ENCODE peak calls at places on chromosomes 3 and 15, in eight cellular contexts. One of them, this sample, is unnamed.

GRCh38 chr15:58839485-58839884 is 68.4 kb downstream of the MINDY2 start:
- DNase-seq in CD8-positive, alpha-beta T cell: no peak
- DNase-seq in breast epithelium: no peak
- DNase-seq in GM06990: no peak
- DNase-seq in cardiac fibroblast: peak
- DNase-seq in tibial artery: no peak
- DNase-seq in psoas muscle: no peak
- DNase-seq in dorsolateral prefrontal cortex: no peak
- DNase-seq in this sample: no peak

GRCh38 chr3:41144631-41145030 is 54.7 kb upstream of the CTNNB1 start:
- DNase-seq in CD8-positive, alpha-beta T cell: no peak
- DNase-seq in breast epithelium: no peak
- DNase-seq in GM06990: no peak
- DNase-seq in cardiac fibroblast: no peak
- DNase-seq in tibial artery: no peak
- DNase-seq in psoas muscle: no peak
- DNase-seq in dorsolateral prefrontal cortex: no peak
- DNase-seq in this sample: no peak

GRCh38 chr3:129602730-129603560 is 3.5 kb downstream of the PLXND1 start:
- DNase-seq in CD8-positive, alpha-beta T cell: no peak
- DNase-seq in breast epithelium: peak
- DNase-seq in GM06990: no peak
- DNase-seq in cardiac fibroblast: peak
- DNase-seq in tibial artery: peak
- DNase-seq in psoas muscle: peak
- DNase-seq in dorsolateral prefrontal cortex: no peak
- DNase-seq in this sample: no peak

GRCh38 chr3:130626021-130626420 is 109.0 kb downstream of the COL6A6 start:
- DNase-seq in CD8-positive, alpha-beta T cell: no peak
- DNase-seq in breast epithelium: no peak
- DNase-seq in GM06990: no peak
- DNase-seq in cardiac fibroblast: no peak
- DNase-seq in tibial artery: no peak
- DNase-seq in psoas muscle: no peak
- DNase-seq in dorsolateral prefrontal cortex: no peak
- DNase-seq in this sample: no peak

GRCh38 chr15:43943511-43943910 is 116.7 kb downstream of the WDR76 start:
- DNase-seq in CD8-positive, alpha-beta T cell: no peak
- DNase-seq in breast epithelium: no peak
- DNase-seq in GM06990: no peak
- DNase-seq in cardiac fibroblast: peak
- DNase-seq in tibial artery: no peak
- DNase-seq in psoas muscle: no peak
- DNase-seq in dorsolateral prefrontal cortex: no peak
- DNase-seq in this sample: no peak

GRCh38 chr3:13420051-13420816 is at the start of gene NUP210:
- DNase-seq in CD8-positive, alpha-beta T cell: no peak
- DNase-seq in breast epithelium: no peak
- DNase-seq in GM06990: peak
- DNase-seq in cardiac fibroblast: no peak
- DNase-seq in tibial artery: no peak
- DNase-seq in psoas muscle: peak
- DNase-seq in dorsolateral prefrontal cortex: no peak
- DNase-seq in this sample: no peak

GRCh38 chr15:92917606-92918407 is 17.7 kb downstream of the CHD2 start:
- DNase-seq in CD8-positive, alpha-beta T cell: peak
- DNase-seq in breast epithelium: peak
- DNase-seq in GM06990: peak
- DNase-seq in cardiac fibroblast: peak
- DNase-seq in tibial artery: peak
- DNase-seq in psoas muscle: peak
- DNase-seq in dorsolateral prefrontal cortex: peak
- DNase-seq in this sample: peak

GRCh38 chr3:112718967-112719366 is 78.0 kb upstream of the CCDC80 start:
- DNase-seq in CD8-positive, alpha-beta T cell: no peak
- DNase-seq in breast epithelium: no peak
- DNase-seq in GM06990: no peak
- DNase-seq in cardiac fibroblast: no peak
- DNase-seq in tibial artery: no peak
- DNase-seq in psoas muscle: no peak
- DNase-seq in dorsolateral prefrontal cortex: no peak
- DNase-seq in this sample: no peak

GRCh38 chr3:113485161-113485609 is 29.8 kb downstream of the SPICE1 start:
- DNase-seq in CD8-positive, alpha-beta T cell: peak
- DNase-seq in breast epithelium: no peak
- DNase-seq in GM06990: no peak
- DNase-seq in cardiac fibroblast: no peak
- DNase-seq in tibial artery: no peak
- DNase-seq in psoas muscle: no peak
- DNase-seq in dorsolateral prefrontal cortex: no peak
- DNase-seq in this sample: no peak

GRCh38 chr3:192514081-192514753 is 213.1 kb downstream of the FGF12 start:
- DNase-seq in CD8-positive, alpha-beta T cell: no peak
- DNase-seq in breast epithelium: no peak
- DNase-seq in GM06990: peak
- DNase-seq in cardiac fibroblast: peak
- DNase-seq in tibial artery: no peak
- DNase-seq in psoas muscle: no peak
- DNase-seq in dorsolateral prefrontal cortex: peak
- DNase-seq in this sample: no peak

GRCh38 chr3:42079701-42080323 is 11.3 kb upstream of the TRAK1 start:
- DNase-seq in CD8-positive, alpha-beta T cell: no peak
- DNase-seq in breast epithelium: no peak
- DNase-seq in GM06990: no peak
- DNase-seq in cardiac fibroblast: no peak
- DNase-seq in tibial artery: no peak
- DNase-seq in psoas muscle: no peak
- DNase-seq in dorsolateral prefrontal cortex: no peak
- DNase-seq in this sample: no peak

GRCh38 chr15:56805466-56806146 is 72.3 kb upstream of the ZNF280D start:
- DNase-seq in CD8-positive, alpha-beta T cell: no peak
- DNase-seq in breast epithelium: no peak
- DNase-seq in GM06990: peak
- DNase-seq in cardiac fibroblast: peak
- DNase-seq in tibial artery: no peak
- DNase-seq in psoas muscle: no peak
- DNase-seq in dorsolateral prefrontal cortex: no peak
- DNase-seq in this sample: no peak

GRCh38 chr3:62797129-62797528 is 78.1 kb downstream of the CADPS start:
- DNase-seq in CD8-positive, alpha-beta T cell: no peak
- DNase-seq in breast epithelium: no peak
- DNase-seq in GM06990: no peak
- DNase-seq in cardiac fibroblast: no peak
- DNase-seq in tibial artery: no peak
- DNase-seq in psoas muscle: no peak
- DNase-seq in dorsolateral prefrontal cortex: no peak
- DNase-seq in this sample: no peak

GRCh38 chr15:73607405-73607804 is 25.8 kb downstream of the NPTN start:
- DNase-seq in CD8-positive, alpha-beta T cell: no peak
- DNase-seq in breast epithelium: no peak
- DNase-seq in GM06990: no peak
- DNase-seq in cardiac fibroblast: no peak
- DNase-seq in tibial artery: no peak
- DNase-seq in psoas muscle: no peak
- DNase-seq in dorsolateral prefrontal cortex: no peak
- DNase-seq in this sample: no peak

GRCh38 chr15:73605759-73606423 is 27.3 kb downstream of the NPTN start:
- DNase-seq in CD8-positive, alpha-beta T cell: no peak
- DNase-seq in breast epithelium: no peak
- DNase-seq in GM06990: no peak
- DNase-seq in cardiac fibroblast: no peak
- DNase-seq in tibial artery: no peak
- DNase-seq in psoas muscle: no peak
- DNase-seq in dorsolateral prefrontal cortex: no peak
- DNase-seq in this sample: no peak

GRCh38 chr15:73602992-73603391 is 30.2 kb downstream of the NPTN start:
- DNase-seq in CD8-positive, alpha-beta T cell: no peak
- DNase-seq in breast epithelium: no peak
- DNase-seq in GM06990: no peak
- DNase-seq in cardiac fibroblast: no peak
- DNase-seq in tibial artery: no peak
- DNase-seq in psoas muscle: no peak
- DNase-seq in dorsolateral prefrontal cortex: no peak
- DNase-seq in this sample: no peak

GRCh38 chr15:73604477-73604876 is 28.7 kb downstream of the NPTN start:
- DNase-seq in CD8-positive, alpha-beta T cell: no peak
- DNase-seq in breast epithelium: no peak
- DNase-seq in GM06990: no peak
- DNase-seq in cardiac fibroblast: no peak
- DNase-seq in tibial artery: no peak
- DNase-seq in psoas muscle: no peak
- DNase-seq in dorsolateral prefrontal cortex: no peak
- DNase-seq in this sample: no peak

GRCh38 chr15:73608475-73608874 is 24.7 kb downstream of the NPTN start:
- DNase-seq in CD8-positive, alpha-beta T cell: no peak
- DNase-seq in breast epithelium: no peak
- DNase-seq in GM06990: no peak
- DNase-seq in cardiac fibroblast: no peak
- DNase-seq in tibial artery: no peak
- DNase-seq in psoas muscle: no peak
- DNase-seq in dorsolateral prefrontal cortex: no peak
- DNase-seq in this sample: no peak
- H3K4me3 ChIP-seq in CD8-positive, alpha-beta T cell: no peak
- H3K4me3 ChIP-seq in breast epithelium: no peak
- H3K4me3 ChIP-seq in GM06990: no peak
- H3K4me3 ChIP-seq in cardiac fibroblast: no peak
- H3K4me3 ChIP-seq in tibial artery: no peak
- H3K4me3 ChIP-seq in psoas muscle: no peak
- H3K4me3 ChIP-seq in dorsolateral prefrontal cortex: no peak
- H3K4me3 ChIP-seq in this sample: no peak

GRCh38 chr15:89093509-89093908 is 5.3 kb downstream of the ABHD2 start:
- DNase-seq in CD8-positive, alpha-beta T cell: no peak
- DNase-seq in breast epithelium: no peak
- DNase-seq in GM06990: no peak
- DNase-seq in cardiac fibroblast: no peak
- DNase-seq in tibial artery: no peak
- DNase-seq in psoas muscle: no peak
- DNase-seq in dorsolateral prefrontal cortex: no peak
- DNase-seq in this sample: no peak

GRCh38 chr15:89091667-89092220 is 3.5 kb downstream of the ABHD2 start:
- DNase-seq in CD8-positive, alpha-beta T cell: no peak
- DNase-seq in breast epithelium: no peak
- DNase-seq in GM06990: no peak
- DNase-seq in cardiac fibroblast: no peak
- DNase-seq in tibial artery: no peak
- DNase-seq in psoas muscle: no peak
- DNase-seq in dorsolateral prefrontal cortex: no peak
- DNase-seq in this sample: no peak

GRCh38 chr15:89088605-89089315 is 504 bp downstream of the ABHD2 start:
- DNase-seq in CD8-positive, alpha-beta T cell: no peak
- DNase-seq in breast epithelium: no peak
- DNase-seq in GM06990: peak
- DNase-seq in cardiac fibroblast: peak
- DNase-seq in tibial artery: peak
- DNase-seq in psoas muscle: peak
- DNase-seq in dorsolateral prefrontal cortex: peak
- DNase-seq in this sample: no peak

GRCh38 chr15:89089316-89090230 is 1.3 kb downstream of the ABHD2 start:
- DNase-seq in CD8-positive, alpha-beta T cell: no peak
- DNase-seq in breast epithelium: no peak
- DNase-seq in GM06990: no peak
- DNase-seq in cardiac fibroblast: no peak
- DNase-seq in tibial artery: no peak
- DNase-seq in psoas muscle: no peak
- DNase-seq in dorsolateral prefrontal cortex: no peak
- DNase-seq in this sample: no peak

DNA sequence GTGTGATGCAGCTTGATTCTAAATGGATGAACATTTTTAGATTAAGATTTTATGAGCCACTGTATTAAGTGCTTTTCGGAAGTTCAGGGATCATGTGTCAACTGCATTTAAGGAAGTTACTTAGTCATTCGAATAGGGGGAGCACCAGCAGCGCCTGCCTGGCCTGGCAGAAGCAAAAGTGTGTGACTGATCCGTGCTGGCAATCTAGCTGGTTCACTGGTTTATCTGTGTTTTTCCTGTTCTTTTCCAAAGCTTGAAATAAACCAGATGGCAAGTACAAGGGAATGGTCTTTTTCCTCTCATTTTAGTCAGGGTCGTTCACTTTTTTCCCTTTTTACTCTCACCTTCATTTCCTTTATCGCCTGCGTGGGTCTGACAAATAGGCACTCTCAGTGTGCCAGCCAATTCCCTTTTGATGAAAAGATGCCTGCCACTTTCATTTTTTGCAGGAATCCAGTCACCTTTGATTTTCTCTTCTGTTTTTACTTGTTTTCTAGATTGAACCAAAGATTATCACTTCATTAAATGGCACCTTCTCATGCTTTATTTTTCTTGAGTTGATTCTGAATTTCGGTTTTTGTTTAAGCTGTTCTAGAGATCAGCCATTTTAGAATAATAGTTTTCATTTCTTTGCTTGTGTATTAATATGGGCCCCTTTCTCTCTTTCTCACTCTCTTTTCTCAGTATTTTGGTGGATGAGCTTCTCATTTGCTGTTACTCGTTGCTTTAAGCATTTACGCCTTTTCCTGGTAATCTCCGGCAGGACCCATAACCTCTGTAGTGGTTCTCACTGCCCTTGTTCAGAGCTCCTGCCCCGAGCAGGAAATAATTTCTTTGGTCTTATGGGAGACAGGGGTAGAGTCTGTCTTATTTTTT is 2.8 kb downstream of the ABHD2 start:
- DNase-seq in CD8-positive, alpha-beta T cell: no peak
- DNase-seq in breast epithelium: peak
- DNase-seq in GM06990: peak
- DNase-seq in cardiac fibroblast: peak
- DNase-seq in tibial artery: peak
- DNase-seq in psoas muscle: peak
- DNase-seq in dorsolateral prefrontal cortex: no peak
- DNase-seq in this sample: no peak
- TF ChIP-seq CTCF in CD8-positive, alpha-beta T cell: no peak
- TF ChIP-seq CTCF in breast epithelium: no peak
- TF ChIP-seq CTCF in GM06990: no peak
- TF ChIP-seq CTCF in cardiac fibroblast: no peak
- TF ChIP-seq CTCF in tibial artery: no peak
- TF ChIP-seq CTCF in psoas muscle: no peak
- TF ChIP-seq CTCF in dorsolateral prefrontal cortex: peak
- TF ChIP-seq CTCF in this sample: no peak

GRCh38 chr3:118495243-118495642 is 539.4 kb downstream of the IGSF11 start:
- DNase-seq in CD8-positive, alpha-beta T cell: no peak
- DNase-seq in breast epithelium: no peak
- DNase-seq in GM06990: no peak
- DNase-seq in cardiac fibroblast: no peak
- DNase-seq in tibial artery: no peak
- DNase-seq in psoas muscle: no peak
- DNase-seq in dorsolateral prefrontal cortex: no peak
- DNase-seq in this sample: no peak
- H3K4me3 ChIP-seq in CD8-positive, alpha-beta T cell: no peak
- H3K4me3 ChIP-seq in breast epithelium: no peak
- H3K4me3 ChIP-seq in GM06990: no peak
- H3K4me3 ChIP-seq in cardiac fibroblast: no peak
- H3K4me3 ChIP-seq in tibial artery: no peak
- H3K4me3 ChIP-seq in psoas muscle: no peak
- H3K4me3 ChIP-seq in dorsolateral prefrontal cortex: no peak
- H3K4me3 ChIP-seq in this sample: no peak

DNA sequence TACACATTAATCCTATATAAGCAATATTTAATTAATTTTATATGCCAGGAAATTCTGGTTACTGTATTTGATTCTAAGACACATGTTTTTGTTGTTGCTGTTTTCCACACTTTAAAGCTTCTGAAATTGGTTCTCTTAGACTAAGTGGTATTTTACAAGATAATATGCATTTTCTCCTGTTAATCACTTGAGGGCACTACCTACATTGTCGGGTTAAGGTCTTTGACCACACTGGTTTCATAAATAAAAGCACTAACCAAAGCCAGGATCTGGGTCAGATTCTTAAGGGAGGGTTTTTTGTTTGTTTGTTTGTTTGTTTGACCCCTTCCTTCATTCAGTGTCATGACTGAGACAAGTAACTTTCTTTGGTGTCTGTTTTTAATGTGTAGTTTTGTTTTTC is 590.2 kb downstream of the RBMS3 start:
- DNase-seq in CD8-positive, alpha-beta T cell: no peak
- DNase-seq in breast epithelium: no peak
- DNase-seq in GM06990: no peak
- DNase-seq in cardiac fibroblast: peak
- DNase-seq in tibial artery: no peak
- DNase-seq in psoas muscle: no peak
- DNase-seq in dorsolateral prefrontal cortex: no peak
- DNase-seq in this sample: no peak
- TF ChIP-seq CTCF in CD8-positive, alpha-beta T cell: no peak
- TF ChIP-seq CTCF in breast epithelium: no peak
- TF ChIP-seq CTCF in GM06990: no peak
- TF ChIP-seq CTCF in cardiac fibroblast: no peak
- TF ChIP-seq CTCF in tibial artery: no peak
- TF ChIP-seq CTCF in psoas muscle: no peak
- TF ChIP-seq CTCF in dorsolateral prefrontal cortex: no peak
- TF ChIP-seq CTCF in this sample: no peak

This sample was measured in GM12864.